ENCODE peak calls at places on chromosomes 3 and 15, in five cellular contexts. G, L, P, A and I are unnamed samples.

GRCh38 chr15:65133550-65134200 is at the start of gene PDCD7:
- DNase-seq in A (peak), P (peak), G (peak), L (peak), I (peak)

GRCh38 chr3:191133359-191133758 is 65.7 kb upstream of the OSTN start:
- DNase-seq in G (no peak), L (no peak), A (no peak), P (no peak), I (no peak)

GRCh38 chr3:190089711-190090110 is 31.0 kb downstream of the P3H2 start:
- DNase-seq in L (no peak), P (no peak), A (peak), G (peak), I (no peak)

GRCh38 chr3:185176756-185177359 is 24.0 kb upstream of the C3orf70 start:
- DNase-seq in A (no peak), L (peak), G (peak), P (peak), I (peak)

GRCh38 chr15:62135532-62136134 is 29.5 kb downstream of the C2CD4B start:
- DNase-seq in A (peak), G (no peak), P (no peak), L (no peak), I (no peak)

GRCh38 chr3:48469046-48469915 is 22.7 kb downstream of the ATRIP start:
- DNase-seq in G (no peak), A (no peak), L (no peak), P (no peak), I (no peak)

GRCh38 chr3:115287198-115287597 is 140.1 kb upstream of the ZBTB20 start:
- DNase-seq in P (no peak), G (no peak), A (no peak), L (no peak), I (no peak)

GRCh38 chr3:117892431-117892841 is 1142.2 kb downstream of the IGSF11 start:
- DNase-seq in A (peak), L (no peak), P (no peak), G (peak), I (no peak)

GRCh38 chr3:14564741-14565140 is 24.6 kb upstream of the GRIP2 start:
- DNase-seq in P (no peak), G (no peak), A (no peak), L (no peak), I (no peak)

GRCh38 chr3:14565791-14566588 is 25.8 kb upstream of the GRIP2 start:
- DNase-seq in G (peak), A (peak), L (peak), P (no peak), I (no peak)

GRCh38 chr3:14568269-14568668 is 28.1 kb upstream of the GRIP2 start:
- DNase-seq in G (no peak), L (no peak), P (no peak), A (no peak), I (no peak)

GRCh38 chr3:14569474-14569873 is 29.3 kb upstream of the GRIP2 start:
- DNase-seq in A (no peak), L (no peak), G (no peak), P (no peak), I (no peak)

DNA sequence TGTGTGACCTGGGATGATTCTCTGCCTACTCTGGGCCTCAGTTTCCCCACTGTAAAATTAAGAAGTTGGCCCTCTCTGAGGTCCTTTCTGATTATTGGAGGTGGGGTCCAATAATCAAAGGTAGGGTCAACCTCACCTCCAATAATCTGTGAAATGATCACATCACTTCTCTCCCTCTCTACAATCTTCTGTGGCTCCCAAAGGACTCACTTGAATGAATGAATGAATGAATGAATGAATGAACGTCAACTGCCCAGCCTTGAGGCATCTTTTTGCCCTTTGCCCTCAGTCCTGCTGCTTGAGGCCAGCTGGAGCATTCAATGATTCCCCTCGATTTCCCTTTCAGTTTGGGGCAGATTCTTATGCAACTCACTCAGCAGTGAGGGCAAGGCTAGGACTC is 26.7 kb upstream of the GRIP2 start:
- DNase-seq in G (no peak), A (no peak), L (no peak), P (no peak), I (no peak)
- TF ChIP-seq CTCF in G (no peak), A (no peak), L (no peak), P (no peak), I (no peak)

GRCh38 chr15:40272713-40273056 is 10.2 kb downstream of the ANKRD63 start:
- DNase-seq in L (no peak), P (no peak), G (no peak), A (no peak), I (no peak)
- TF ChIP-seq CTCF in L (peak), P (no peak), G (no peak), A (no peak), I (no peak)

GRCh38 chr15:22811640-22812039 is 25.2 kb downstream of the NIPA1 start:
- DNase-seq in G (peak), L (peak), A (no peak), P (no peak), I (peak)
- TF ChIP-seq CTCF in G (peak), L (peak), A (peak), P (no peak), I (no peak)

GRCh38 chr3:65915477-65915876 is 123.2 kb downstream of the MAGI1 start:
- DNase-seq in A (no peak), P (no peak), L (no peak), G (no peak), I (no peak)

GRCh38 chr3:65912647-65913046 is 126.1 kb downstream of the MAGI1 start:
- DNase-seq in L (no peak), A (no peak), G (no peak), P (no peak), I (no peak)

GRCh38 chr3:65908588-65908987 is 130.1 kb downstream of the MAGI1 start:
- DNase-seq in A (no peak), G (no peak), L (no peak), P (no peak), I (no peak)

GRCh38 chr3:65914740-65915366 is 123.9 kb downstream of the MAGI1 start:
- DNase-seq in L (no peak), P (no peak), A (no peak), G (no peak), I (no peak)

GRCh38 chr3:65914032-65914739 is 124.5 kb downstream of the MAGI1 start:
- DNase-seq in L (no peak), P (no peak), A (no peak), G (no peak), I (no peak)
- TF ChIP-seq CTCF in L (peak), P (no peak), A (no peak), G (peak), I (no peak)

DNA sequence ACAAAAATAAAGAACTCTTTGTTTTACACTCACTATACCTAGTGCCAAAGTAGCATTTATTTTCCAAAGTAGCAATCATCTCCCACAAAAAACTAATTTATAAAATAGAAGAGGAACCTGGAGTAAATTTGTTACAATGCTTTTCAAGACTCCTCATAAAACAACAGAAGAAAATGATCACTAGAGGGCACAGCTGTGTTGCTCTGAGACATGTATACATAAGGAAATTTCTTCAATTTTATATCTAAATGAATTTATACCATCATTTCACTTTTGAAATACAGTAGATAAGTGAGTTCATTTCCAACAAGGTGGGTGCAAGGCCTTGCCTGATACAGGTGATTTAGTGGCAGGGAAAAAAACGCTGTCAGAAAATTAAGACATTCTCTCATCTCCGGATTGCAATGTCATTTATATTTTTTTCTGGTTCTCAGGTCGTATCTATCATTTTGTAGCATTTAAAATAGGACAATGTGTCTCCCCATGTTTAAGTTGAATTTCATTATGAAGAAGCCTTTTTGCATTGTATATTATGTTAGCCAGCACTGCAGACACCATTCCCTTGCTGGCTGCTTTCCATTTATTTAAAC is 25.3 kb upstream of the ARHGEF26 start:
- DNase-seq in L (peak), G (peak), P (peak), A (no peak), I (no peak)
- TF ChIP-seq CTCF in L (peak), G (peak), P (peak), A (peak), I (no peak)

DNA sequence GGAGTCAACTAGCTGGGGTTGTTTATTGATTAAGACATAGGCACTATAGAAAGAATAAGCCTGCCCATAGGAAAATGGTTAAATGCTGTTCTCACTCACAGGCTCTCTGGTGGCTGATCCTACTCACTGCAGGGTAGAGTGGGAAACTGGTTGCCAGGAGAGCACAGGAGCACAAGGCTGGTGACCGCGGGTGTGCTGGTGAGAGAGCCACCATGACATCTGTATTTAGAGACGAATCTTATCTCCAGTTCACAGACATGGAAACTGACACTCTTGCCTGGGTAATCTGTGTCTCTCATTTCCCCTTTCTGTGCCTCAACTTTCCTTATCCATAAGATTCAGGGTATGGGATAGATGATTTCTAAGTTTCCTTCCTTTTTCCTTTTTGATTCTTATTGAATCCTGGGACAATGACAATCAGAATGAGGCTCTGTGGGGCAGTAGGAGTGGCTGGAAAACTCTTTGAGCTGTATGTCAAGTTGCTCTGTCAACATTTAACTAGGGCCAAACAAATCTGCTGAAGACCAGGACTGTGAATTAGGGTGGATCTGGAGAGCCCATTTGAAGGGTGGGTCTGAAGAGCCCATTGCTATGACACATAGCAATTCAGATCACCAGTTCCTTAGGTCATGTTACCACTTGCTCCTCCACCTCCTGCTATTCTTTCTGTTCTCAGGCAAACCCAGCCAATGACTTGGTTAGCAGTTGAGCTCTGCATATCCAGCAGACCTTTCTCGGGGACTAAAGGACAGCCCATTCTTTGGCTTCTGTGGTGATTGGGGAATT is 286.1 kb upstream of the TBL1XR1 start:
- DNase-seq in L (no peak), A (no peak), P (no peak), G (no peak), I (no peak)
- TF ChIP-seq CTCF in L (peak), A (peak), P (no peak), G (no peak), I (peak)